ENCODE peak calls at places on chromosomes 13 and 19, in four cellular contexts. J is pancreas, H is omental fat pad, S is foreskin fibroblast. V is an unnamed sample.

GRCh38 chr13:46176756-46177155 is 5.2 kb downstream of the LCP1 start:
- DNase-seq in S (no peak), H (no peak), J (no peak), V (no peak)

GRCh38 chr13:90838561-90838960 is 508.9 kb upstream of the MIR17HG start:
- DNase-seq in J (no peak), S (no peak), H (no peak), V (no peak)

GRCh38 chr19:6979341-6979740 is 41.9 kb downstream of the MBD3L2B start:
- DNase-seq in H (no peak), S (no peak), J (no peak), V (no peak)

GRCh38 chr19:45753548-45753947 is 15.5 kb downstream of the SIX5 start:
- DNase-seq in S (no peak), J (no peak), H (no peak), V (no peak)

GRCh38 chr13:46158983-46159382 is 23.0 kb downstream of the LCP1 start:
- DNase-seq in S (no peak), J (no peak), H (no peak), V (no peak)

GRCh38 chr13:112837371-112838037 is 131.5 kb upstream of the MCF2L start:
- DNase-seq in H (no peak), J (peak), S (no peak), V (no peak)

GRCh38 chr19:8403820-8404109 is 9.3 kb upstream of the MARCHF2 start:
- DNase-seq in S (no peak), H (no peak), J (peak), V (no peak)

GRCh38 chr13:114259974-114260373 is 21.4 kb upstream of the UPF3A start:
- DNase-seq in H (no peak), S (no peak), J (no peak), V (no peak)

GRCh38 chr19:51702754-51703654 is 9.9 kb downstream of the SPACA6 start:
- DNase-seq in J (no peak), H (peak), S (no peak), V (no peak)

GRCh38 chr19:7292352-7292949 is 1.8 kb downstream of the INSR start:
- DNase-seq in J (no peak), H (no peak), S (no peak), V (no peak)

GRCh38 chr13:23449386-23450162 is 16.1 kb upstream of the SACS start:
- DNase-seq in J (no peak), S (no peak), H (no peak), V (no peak)

GRCh38 chr13:19606737-19607136 is 26.7 kb upstream of the MPHOSPH8 start:
- DNase-seq in S (no peak), J (no peak), H (no peak), V (no peak)

GRCh38 chr13:79995334-79995733 is 345.6 kb downstream of the SPRY2 start:
- DNase-seq in S (peak), H (no peak), J (no peak), V (peak)

GRCh38 chr13:65314008-65314407 is 1916.1 kb downstream of the PCDH9 start:
- DNase-seq in J (no peak), S (no peak), H (no peak), V (no peak)

GRCh38 chr19:447816-448546 is 12.9 kb downstream of the SHC2 start:
- DNase-seq in J (peak), S (no peak), H (no peak), V (no peak)

GRCh38 chr13:48586591-48587103 is 53.8 kb upstream of the RCBTB2 start:
- DNase-seq in S (no peak), J (no peak), H (no peak), V (no peak)

GRCh38 chr13:49664606-49665005 is 26.7 kb downstream of the EBPL start:
- DNase-seq in J (no peak), S (no peak), H (no peak), V (no peak)

GRCh38 chr19:45475537-45476348 is 7.9 kb downstream of the FOSB start:
- DNase-seq in J (no peak), H (no peak), S (no peak), V (no peak)

GRCh38 chr19:38388310-38389100 is at the start of gene SPRED3:
- DNase-seq in J (no peak), S (peak), H (no peak), V (no peak)

GRCh38 chr13:27339299-27339698 is 68.7 kb downstream of the RASL11A start:
- DNase-seq in J (no peak), S (peak), H (no peak), V (no peak)

GRCh38 chr13:110415669-110416068 is 108.6 kb downstream of the COL4A2 start:
- DNase-seq in H (no peak), S (no peak), J (no peak), V (no peak)

GRCh38 chr19:46967578-46968018 is 52.0 kb upstream of the NPAS1 start:
- DNase-seq in J (no peak), S (no peak), H (no peak), V (no peak)

GRCh38 chr13:91988331-91988730 is 589.9 kb downstream of the GPC5 start:
- DNase-seq in H (no peak), S (no peak), J (no peak), V (no peak)

GRCh38 chr19:55210120-55210493 is 806 bp upstream of the PTPRH start:
- DNase-seq in H (no peak), S (peak), J (no peak), V (peak)

GRCh38 chr13:31023126-31023525 is 90.7 kb downstream of the TEX26 start:
- DNase-seq in J (no peak), S (no peak), H (no peak), V (no peak)

GRCh38 chr13:50801087-50801931 is 42.2 kb downstream of the DLEU7 start:
- DNase-seq in S (peak), J (no peak), H (no peak), V (peak)

GRCh38 chr13:40895715-40896184 is 106.3 kb downstream of the SLC25A15 start:
- DNase-seq in J (no peak), H (no peak), S (no peak), V (no peak)

GRCh38 chr13:100620792-100621191 is 32.2 kb upstream of the GGACT start:
- DNase-seq in H (no peak), J (no peak), S (no peak), V (no peak)

GRCh38 chr19:13723206-13723605 is 41.1 kb upstream of the MRI1 start:
- DNase-seq in J (no peak), S (no peak), H (no peak), V (no peak)

GRCh38 chr13:38849316-38849715 is 141.3 kb downstream of the STOML3 start:
- DNase-seq in H (no peak), S (no peak), J (no peak), V (no peak)

DNA sequence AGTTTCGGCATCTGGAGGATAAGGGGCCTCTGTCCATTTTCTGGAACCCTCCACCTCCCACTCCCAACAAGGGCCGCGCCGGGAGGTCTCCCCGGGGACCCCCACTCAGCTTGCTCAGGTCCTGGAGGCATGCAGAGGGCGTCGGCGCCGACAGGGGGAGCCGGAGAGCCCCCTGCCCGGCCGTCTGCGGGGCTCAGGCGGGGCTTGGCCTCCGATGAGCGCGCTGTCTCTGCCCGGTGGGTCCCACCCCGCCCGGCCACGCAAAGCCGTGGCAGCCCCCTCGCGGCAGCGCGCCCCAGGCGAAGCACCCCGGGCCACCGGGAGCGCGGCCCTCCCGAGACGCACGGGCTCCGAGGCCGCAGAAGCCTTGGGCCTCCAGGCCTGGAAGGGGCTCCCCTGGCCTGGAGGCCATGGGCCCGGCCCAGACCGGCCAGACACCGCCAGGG is 149.7 kb upstream of the ZNF536 start:
- DNase-seq in J (peak), H (no peak), S (no peak), V (no peak)
- TF ChIP-seq CTCF in J (peak), H (no peak), S (peak), V (peak)

GRCh38 chr19:48363810-48364563 is at the start of the genes SYNGR4 and TMEM143:
- DNase-seq in H (peak), S (peak), J (peak), V (peak)

GRCh38 chr19:48364564-48365363 is 597 bp downstream of the SYNGR4 start:
- DNase-seq in J (peak), H (no peak), S (no peak), V (no peak)

GRCh38 chr19:48363500-48363809 is 285 bp downstream of the TMEM143 start:
- DNase-seq in S (no peak), H (peak), J (peak), V (no peak)

GRCh38 chr19:48361912-48362311 is 1.8 kb downstream of the TMEM143 start:
- DNase-seq in S (no peak), H (no peak), J (no peak), V (no peak)

DNA sequence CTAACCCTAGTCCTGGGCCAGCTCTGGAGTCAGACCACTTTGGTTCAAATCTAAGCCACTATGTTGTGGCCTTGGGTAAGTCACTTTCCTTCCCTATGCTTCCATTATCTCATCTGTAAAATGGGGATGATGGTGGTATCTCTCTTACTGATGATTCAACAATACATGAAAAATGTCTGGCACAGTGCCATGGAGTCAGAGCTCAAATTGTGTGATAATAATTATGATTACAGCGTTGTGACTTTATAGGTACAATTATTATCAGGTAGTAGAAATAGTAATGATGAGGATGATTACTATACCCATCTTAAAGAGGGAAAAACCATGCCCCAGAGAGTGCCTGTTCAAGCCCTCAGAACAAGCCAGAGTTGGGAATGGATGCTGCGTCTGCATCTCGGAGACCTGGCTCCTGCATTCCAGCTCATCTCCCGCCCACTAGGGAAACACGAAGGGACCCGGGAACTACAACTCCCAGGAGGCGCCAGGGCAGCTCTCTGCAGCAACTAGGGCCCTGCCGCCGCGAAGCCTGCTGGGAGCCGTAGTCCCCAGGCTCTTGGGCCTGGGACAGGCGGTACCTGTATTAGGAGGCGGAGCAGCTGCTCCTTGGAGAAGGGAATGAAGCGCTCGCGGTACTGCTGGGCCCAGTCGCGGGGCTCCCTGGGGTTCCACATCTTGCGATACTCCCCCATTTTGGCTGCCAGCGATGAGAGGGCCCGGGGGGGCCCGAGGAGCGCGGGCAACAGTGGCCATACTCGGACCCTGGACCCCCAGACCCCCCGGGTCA is 832 bp downstream of the TMEM143 start:
- DNase-seq in S (peak), J (peak), H (peak), V (peak)
- TF ChIP-seq CTCF in S (no peak), J (no peak), H (no peak), V (no peak)

GRCh38 chr13:78317030-78317429 is 286.3 kb downstream of the POU4F1 start:
- DNase-seq in S (no peak), H (no peak), J (no peak), V (no peak)
- TF ChIP-seq CTCF in S (no peak), H (no peak), J (no peak), V (no peak)

GRCh38 chr19:16383584-16384161 is 59.0 kb downstream of the KLF2 start:
- DNase-seq in H (no peak), S (no peak), J (no peak), V (no peak)
- TF ChIP-seq CTCF in H (no peak), S (no peak), J (no peak), V (no peak)